ENCODE peak calls at places on chromosomes 3 and 15, in six cellular contexts. M is PC-3, A is GM23338, Z is HCT116, B is GM23248, S is hepatocyte. F is an unnamed sample. For H3K4me1, the result is how much of the 10 kb centered on the place peaks cover.

GRCh38 chr3:101868534-101869464 is 19.5 kb downstream of the NFKBIZ start:
- DNase-seq in M (peak), A (no peak), Z (no peak), B (no peak), S (no peak), F (no peak)

GRCh38 chr3:100029689-100030088 is 84.6 kb downstream of the FILIP1L start:
- DNase-seq in M (no peak), A (no peak), Z (no peak), B (no peak), S (no peak), F (no peak)

GRCh38 chr15:78050441-78050809 is 27.1 kb downstream of the TBC1D2B start:
- DNase-seq in M (no peak), A (no peak), Z (no peak), B (peak), S (no peak), F (no peak)

GRCh38 chr3:187107989-187108388 is 31.3 kb downstream of the RPL39L start:
- DNase-seq in M (no peak), A (no peak), Z (no peak), B (no peak), S (no peak), F (no peak)

GRCh38 chr3:134937256-134938023 is 142.4 kb downstream of the EPHB1 start:
- DNase-seq in M (no peak), A (peak), Z (no peak), B (no peak), S (peak), F (no peak)

GRCh38 chr3:162960269-162960668 is 1463.7 kb downstream of the OTOL1 start:
- DNase-seq in M (no peak), A (no peak), Z (no peak), B (no peak), S (no peak), F (no peak)

GRCh38 chr3:43194490-43195115 is 88.7 kb upstream of the POMGNT2 start:
- DNase-seq in M (no peak), A (no peak), Z (no peak), B (no peak), S (peak), F (no peak)

GRCh38 chr3:181838940-181839914 is 127.5 kb downstream of the SOX2 start:
- DNase-seq in M (peak), A (no peak), Z (no peak), B (no peak), S (no peak), F (peak)

GRCh38 chr3:150090006-150090405 is 119.3 kb upstream of the PFN2 start:
- DNase-seq in M (peak), A (no peak), Z (no peak), B (peak), S (no peak), F (no peak)

GRCh38 chr3:61768284-61769012 is 207.1 kb downstream of the PTPRG start:
- DNase-seq in M (no peak), A (no peak), Z (no peak), B (peak), S (peak), F (no peak)

GRCh38 chr3:133476971-133477375 is 77.1 kb downstream of the BFSP2 start:
- DNase-seq in M (no peak), A (no peak), Z (no peak), B (no peak), S (peak), F (peak)

GRCh38 chr3:49901351-49902339 is 2.0 kb downstream of the MST1R start:
- DNase-seq in M (peak), A (no peak), Z (no peak), B (peak), S (no peak), F (no peak)

GRCh38 chr15:99435138-99435695 is 130.6 kb upstream of the MEF2A start:
- DNase-seq in M (peak), A (no peak), Z (no peak), B (no peak), S (peak), F (peak)

GRCh38 chr15:96115642-96116041 is 214.9 kb upstream of the NR2F2 start:
- DNase-seq in M (peak), A (no peak), Z (no peak), B (peak), S (peak), F (no peak)

GRCh38 chr3:190677001-190677400 is 163.1 kb downstream of the IL1RAP start:
- DNase-seq in M (peak), A (no peak), Z (no peak), B (peak), S (no peak), F (no peak)

GRCh38 chr3:50340404-50341329 is at the start of gene RASSF1:
- DNase-seq in M (no peak), A (peak), Z (no peak), B (peak), S (peak), F (peak)

GRCh38 chr3:184172681-184173373 is 1.8 kb upstream of the AP2M1 start:
- DNase-seq in M (no peak), A (no peak), Z (no peak), B (peak), S (no peak), F (no peak)

GRCh38 chr3:184174278-184174645 is 393 bp upstream of the AP2M1 start:
- DNase-seq in M (no peak), A (no peak), Z (no peak), B (no peak), S (no peak), F (no peak)

GRCh38 chr3:184171562-184171961 is 3.1 kb upstream of the AP2M1 start:
- DNase-seq in M (peak), A (no peak), Z (no peak), B (peak), S (no peak), F (no peak)

GRCh38 chr3:184174646-184175492 is at the start of gene AP2M1:
- DNase-seq in M (peak), A (peak), Z (peak), B (peak), S (peak), F (peak)

DNA sequence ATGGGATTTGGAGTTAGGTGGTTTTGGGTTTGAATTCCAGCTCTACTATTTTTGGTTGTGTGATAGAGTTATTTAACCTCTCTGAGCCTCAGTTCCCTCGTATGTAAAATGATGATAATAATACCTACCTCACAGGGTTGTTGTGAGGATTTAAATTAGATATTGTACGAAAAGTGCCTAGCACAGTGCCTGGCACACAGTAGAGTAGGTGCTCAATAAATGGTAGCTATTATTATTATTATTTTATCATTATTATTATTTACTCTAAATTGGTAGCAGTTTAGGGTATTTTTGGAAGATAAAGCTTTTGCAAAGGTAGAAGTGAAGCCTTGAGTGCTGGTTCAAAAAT is 1.3 kb upstream of the AP2M1 start:
- DNase-seq in M (no peak), A (no peak), Z (no peak), B (no peak), S (no peak), F (no peak)
- H3K4me1 ChIP-seq in M (half or more), A (under half), Z (under half), B (half or more), S (under half), F (under half)

DNA sequence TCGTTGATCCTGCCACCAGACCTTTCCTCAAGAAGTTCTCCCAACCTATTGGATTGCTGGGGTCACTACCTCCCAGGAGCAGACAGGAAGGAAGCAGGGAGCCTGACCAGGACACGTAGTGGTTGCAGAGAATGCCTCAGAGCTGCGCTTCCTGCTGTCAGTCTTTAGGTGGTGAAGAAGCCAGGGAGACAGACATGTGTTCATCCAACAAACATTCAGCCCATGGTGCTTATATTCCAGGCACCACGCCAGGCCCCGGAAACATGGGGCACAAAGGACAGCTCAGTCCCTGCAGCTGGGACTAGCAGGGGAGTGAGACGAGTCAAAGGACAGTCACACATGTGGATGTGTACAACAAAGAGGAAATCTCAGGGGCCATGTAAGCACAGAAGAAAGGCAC is 26.0 kb upstream of the CORO2B start:
- DNase-seq in M (peak), A (no peak), Z (no peak), B (peak), S (no peak), F (no peak)
- TF ChIP-seq EZH2phosphoT487 in M (no peak), A (no peak), Z (no peak), B (no peak), S (no peak), F (no peak)

GRCh38 chr3:178512627-178513026 is 23.6 kb upstream of the KCNMB2 start:
- DNase-seq in M (no peak), A (no peak), Z (no peak), B (no peak), S (no peak), F (no peak)
- H3K27ac ChIP-seq in M (no peak), A (no peak), Z (no peak), B (no peak), S (no peak), F (no peak)

GRCh38 chr15:70505411-70505919 is 257.9 kb downstream of the UACA start:
- DNase-seq in M (peak), A (no peak), Z (peak), B (peak), S (peak), F (no peak)
- H3K4me1 ChIP-seq in M (half or more), A (under half), Z (under half), B (half or more), S (under half), F (half or more)

GRCh38 chr15:49242820-49243219 is 72.8 kb downstream of the GALK2 start:
- DNase-seq in M (no peak), A (peak), Z (no peak), B (peak), S (no peak), F (no peak)

GRCh38 chr15:49247556-49248102 is 77.6 kb downstream of the GALK2 start:
- DNase-seq in M (no peak), A (no peak), Z (no peak), B (peak), S (no peak), F (no peak)
- TF ChIP-seq EZH2phosphoT487 in M (no peak), A (no peak), Z (no peak), B (no peak), S (no peak), F (no peak)